ENCODE peak calls at places on chromosomes 4 and X, in five cellular contexts. U, O, F, I and Z are unnamed samples.
A peak's percentile ranks its signal among the peaks of the same experiment; 100 is the strongest.

GRCh38 chrX:69428216-69428615 is 75.9 kb upstream of the NALF2 start:
- DNase-seq in U (no peak), O (no peak), F (no peak), I (no peak), Z (no peak)

GRCh38 chr4:3232871-3233271 is 16.1 kb upstream of the MSANTD1 start:
- DNase-seq in U (no peak), O (no peak), F (no peak), I (no peak), Z (no peak)

GRCh38 chrX:57929373-57929772 is 19.1 kb upstream of the ZXDA start:
- DNase-seq in U (no peak), O (no peak), F (no peak), I (no peak), Z (no peak)

GRCh38 chrX:109270580-109271484 is 211.1 kb downstream of the GUCY2F start:
- DNase-seq in U (no peak), O (peak; percentile 94), F (no peak), I (no peak), Z (peak; percentile 88)

GRCh38 chr4:94516067-94516466 is 64.3 kb downstream of the PDLIM5 start:
- DNase-seq in U (no peak), O (peak; percentile 71), F (no peak), I (no peak), Z (no peak)

GRCh38 chr4:1565598-1566295 is 118.4 kb downstream of the FAM53A start:
- DNase-seq in U (no peak), O (no peak), F (no peak), I (no peak), Z (no peak)

GRCh38 chr4:108058685-108059440 is 69.2 kb downstream of the HADH start:
- DNase-seq in U (no peak), O (peak; percentile 46), F (no peak), I (no peak), Z (peak; percentile 39)

GRCh38 chr4:11228575-11228974 is 200.1 kb downstream of the HS3ST1 start:
- DNase-seq in U (no peak), O (peak; percentile 14), F (no peak), I (no peak), Z (peak; percentile 29)

GRCh38 chr4:153257151-153257620 is 52.9 kb downstream of the TRIM2 start:
- DNase-seq in U (peak; percentile 82), O (no peak), F (no peak), I (no peak), Z (no peak)

GRCh38 chr4:111681751-111682150 is 463.5 kb upstream of the FAM241A start:
- DNase-seq in U (no peak), O (no peak), F (no peak), I (no peak), Z (no peak)

GRCh38 chr4:986949-987688 is at the start of gene IDUA:
- DNase-seq in U (peak; percentile 94), O (peak; percentile 44), F (peak; percentile 87), I (peak; percentile 48), Z (no peak)

GRCh38 chrX:141467442-141467841 is 117.1 kb downstream of the SPANXA1 start:
- DNase-seq in U (no peak), O (no peak), F (no peak), I (no peak), Z (no peak)

GRCh38 chr4:66575024-66575696 is 904.9 kb upstream of the EPHA5 start:
- DNase-seq in U (no peak), O (peak; percentile 74), F (no peak), I (no peak), Z (peak; percentile 50)

GRCh38 chr4:64736999-64737853 is 328.0 kb upstream of the TECRL start:
- DNase-seq in U (no peak), O (no peak), F (no peak), I (no peak), Z (no peak)

GRCh38 chr4:161522031-161522430 is 641.8 kb downstream of the FSTL5 start:
- DNase-seq in U (no peak), O (no peak), F (no peak), I (no peak), Z (no peak)

GRCh38 chr4:86831262-86832090 is 17.7 kb downstream of the SLC10A6 start:
- DNase-seq in U (no peak), O (peak; percentile 99), F (no peak), I (peak; percentile 21), Z (peak; percentile 96)

GRCh38 chr4:67770422-67770821 is 16.2 kb upstream of the GNRHR start:
- DNase-seq in U (no peak), O (no peak), F (no peak), I (no peak), Z (peak; percentile 60)

GRCh38 chr4:38489924-38490639 is 173.9 kb upstream of the KLF3 start:
- DNase-seq in U (no peak), O (no peak), F (no peak), I (no peak), Z (peak; percentile 2)

GRCh38 chr4:650951-651883 is 22.9 kb downstream of the ATP5ME start:
- DNase-seq in U (peak; percentile 79), O (no peak), F (no peak), I (no peak), Z (no peak)

GRCh38 chrX:20802036-20802435 is 535.3 kb upstream of the RPS6KA3 start:
- DNase-seq in U (no peak), O (peak; percentile 16), F (no peak), I (no peak), Z (peak; percentile 29)

GRCh38 chr4:155026715-155027114 is 181.7 kb upstream of the NPY2R start:
- DNase-seq in U (no peak), O (no peak), F (no peak), I (no peak), Z (no peak)

GRCh38 chrX:152896450-152896849 is 1.4 kb upstream of the ZNF185 start:
- DNase-seq in U (peak; percentile 8), O (no peak), F (no peak), I (no peak), Z (peak; percentile 31)

GRCh38 chr4:189302719-189303118 is 638.0 kb upstream of the FRG1 start:
- DNase-seq in U (no peak), O (peak; percentile 75), F (no peak), I (no peak), Z (peak; percentile 46)

GRCh38 chr4:10578027-10578426 is 106.5 kb downstream of the CLNK start:
- DNase-seq in U (no peak), O (no peak), F (no peak), I (no peak), Z (no peak)

GRCh38 chr4:189285377-189285776 is 655.3 kb upstream of the FRG1 start:
- DNase-seq in U (no peak), O (no peak), F (no peak), I (no peak), Z (no peak)

GRCh38 chrX:84477114-84477513 is 25.1 kb downstream of the HDX start:
- DNase-seq in U (no peak), O (no peak), F (no peak), I (no peak), Z (no peak)

GRCh38 chrX:84475101-84475500 is 27.2 kb downstream of the HDX start:
- DNase-seq in U (no peak), O (no peak), F (no peak), I (no peak), Z (no peak)

DNA sequence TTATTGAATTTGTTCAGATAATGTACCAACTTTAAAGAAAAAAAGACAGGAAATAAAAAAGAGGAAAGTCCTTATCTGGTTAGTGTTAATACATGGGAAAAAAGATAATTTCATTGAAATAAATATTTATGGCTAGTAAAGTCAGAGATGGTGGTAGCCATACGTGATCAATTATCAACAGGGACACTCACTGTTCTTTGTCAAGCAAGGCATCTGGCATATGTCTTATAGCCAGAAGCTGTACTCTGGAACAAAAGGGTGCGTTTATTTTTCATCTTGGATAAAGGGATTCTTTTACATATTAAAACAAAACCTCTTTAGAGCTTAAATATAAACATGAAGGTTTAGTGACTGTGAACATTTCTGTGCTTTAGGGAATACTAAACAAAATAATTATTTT is 26.7 kb downstream of the HDX start:
- DNase-seq in U (no peak), O (no peak), F (no peak), I (no peak), Z (no peak)
- H3K27ac ChIP-seq in U (no peak overlapping the region), O (no peak overlapping the region), F (no peak overlapping the region), I (no peak overlapping the region), Z (no peak overlapping the region)

GRCh38 chr4:128481752-128482480 is 194.3 kb upstream of the PGRMC2 start:
- DNase-seq in U (no peak), O (no peak), F (no peak), I (no peak), Z (no peak)

GRCh38 chr4:128483816-128484215 is 196.2 kb upstream of the PGRMC2 start:
- DNase-seq in U (no peak), O (no peak), F (no peak), I (no peak), Z (no peak)

GRCh38 chr4:128484896-128485295 is 197.3 kb upstream of the PGRMC2 start:
- DNase-seq in U (no peak), O (no peak), F (no peak), I (no peak), Z (no peak)

GRCh38 chr4:128480945-128481344 is 193.3 kb upstream of the PGRMC2 start:
- DNase-seq in U (no peak), O (no peak), F (no peak), I (no peak), Z (no peak)

GRCh38 chr4:128483041-128483440 is 195.4 kb upstream of the PGRMC2 start:
- DNase-seq in U (no peak), O (no peak), F (no peak), I (no peak), Z (no peak)
- H3K27ac ChIP-seq in U (no peak overlapping the region), O (no peak overlapping the region), F (no peak overlapping the region), I (no peak overlapping the region), Z (no peak overlapping the region)

DNA sequence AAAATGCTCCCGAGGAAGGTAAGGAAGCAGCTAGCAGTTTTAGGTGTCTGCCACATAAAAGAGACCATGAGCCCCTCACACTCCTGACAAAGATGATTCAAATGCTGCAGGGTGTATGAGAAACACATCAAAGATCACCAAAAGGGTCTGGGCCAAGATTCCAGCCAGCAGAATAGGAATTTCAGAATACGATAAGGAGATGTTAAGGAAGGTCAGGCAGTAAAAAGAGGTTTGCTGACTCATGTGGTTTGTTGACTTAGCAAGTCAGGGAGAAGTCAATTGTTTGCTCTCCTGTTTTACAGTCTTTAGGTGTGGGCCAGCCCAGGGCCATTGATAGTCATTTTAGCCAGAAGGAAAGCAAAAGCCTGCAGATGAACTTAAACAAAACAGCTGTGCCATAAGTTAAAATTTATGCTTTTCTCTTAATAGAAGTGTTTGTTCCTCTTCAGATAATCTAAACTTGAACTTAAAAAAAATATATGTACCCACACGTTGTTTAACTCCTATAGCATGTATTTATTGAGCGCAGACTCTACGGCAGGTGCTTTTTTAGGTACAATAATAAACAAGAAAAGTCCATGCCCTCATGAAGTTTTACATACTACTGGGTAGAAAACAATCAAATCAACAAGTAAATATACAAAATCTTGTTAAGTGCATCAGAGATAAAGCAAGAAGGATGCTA is 115.6 kb downstream of the CAMK2D start:
- DNase-seq in U (no peak), O (no peak), F (no peak), I (no peak), Z (peak; percentile 53)
- H3K27ac ChIP-seq in U (no peak overlapping the region), O (no peak overlapping the region), F (no peak overlapping the region), I (no peak overlapping the region), Z (peak overlapping the region; percentile 26)

GRCh38 chr4:150591284-150591874 is 9.4 kb downstream of the MAB21L2 start:
- DNase-seq in U (no peak), O (no peak), F (no peak), I (no peak), Z (no peak)

GRCh38 chr4:150591904-150592303 is 10.0 kb downstream of the MAB21L2 start:
- DNase-seq in U (no peak), O (no peak), F (no peak), I (no peak), Z (no peak)

GRCh38 chr4:150588341-150588740 is 6.4 kb downstream of the MAB21L2 start:
- DNase-seq in U (no peak), O (no peak), F (no peak), I (no peak), Z (no peak)

GRCh38 chr4:150586162-150586561 is 4.2 kb downstream of the MAB21L2 start:
- DNase-seq in U (no peak), O (no peak), F (no peak), I (no peak), Z (no peak)

GRCh38 chr4:150589174-150589573 is 7.2 kb downstream of the MAB21L2 start:
- DNase-seq in U (no peak), O (no peak), F (no peak), I (no peak), Z (no peak)
- H3K27ac ChIP-seq in U (no peak overlapping the region), O (no peak overlapping the region), F (no peak overlapping the region), I (no peak overlapping the region), Z (no peak overlapping the region)